ENCODE peak calls at places on chromosome 1, in seven cellular contexts. One of them, this sample, is unnamed.
A peak's percentile ranks its signal among the peaks of the same experiment; 100 is the strongest.

GRCh38 chr1:191839891-191840290 is 318.4 kb upstream of the RGS18 start:
- DNase-seq in GM20000: no peak
- DNase-seq in Right ventricle myocardium superior: no peak
- DNase-seq in anterior cingulate cortex: no peak
- DNase-seq in HTR-8/SVneo: no peak
- DNase-seq in PC-3: peak; percentile 3
- DNase-seq in NCI-H1436: no peak
- DNase-seq in this sample: no peak

GRCh38 chr1:89935235-89935634 is 59.7 kb upstream of the ZNF326 start:
- DNase-seq in GM20000: no peak
- DNase-seq in Right ventricle myocardium superior: no peak
- DNase-seq in anterior cingulate cortex: peak; percentile 32
- DNase-seq in HTR-8/SVneo: no peak
- DNase-seq in PC-3: no peak
- DNase-seq in NCI-H1436: no peak
- DNase-seq in this sample: no peak

GRCh38 chr1:3319874-3320245 is 134.6 kb upstream of the ARHGEF16 start:
- DNase-seq in GM20000: peak; percentile 76
- DNase-seq in Right ventricle myocardium superior: no peak
- DNase-seq in anterior cingulate cortex: no peak
- DNase-seq in HTR-8/SVneo: peak; percentile 57
- DNase-seq in PC-3: peak; percentile 90
- DNase-seq in NCI-H1436: peak; percentile 71
- DNase-seq in this sample: peak; percentile 60

GRCh38 chr1:173666646-173667045 is 3.0 kb downstream of the ANKRD45 start:
- DNase-seq in GM20000: no peak
- DNase-seq in Right ventricle myocardium superior: no peak
- DNase-seq in anterior cingulate cortex: no peak
- DNase-seq in HTR-8/SVneo: no peak
- DNase-seq in PC-3: peak; percentile 95
- DNase-seq in NCI-H1436: no peak
- DNase-seq in this sample: no peak

GRCh38 chr1:197837911-197838310 is 62.6 kb upstream of the DENND1B start:
- DNase-seq in GM20000: no peak
- DNase-seq in Right ventricle myocardium superior: no peak
- DNase-seq in anterior cingulate cortex: no peak
- DNase-seq in HTR-8/SVneo: no peak
- DNase-seq in PC-3: peak; percentile 9
- DNase-seq in NCI-H1436: no peak
- DNase-seq in this sample: no peak

GRCh38 chr1:40844079-40844478 is 18.1 kb downstream of the CITED4 start:
- DNase-seq in GM20000: no peak
- DNase-seq in Right ventricle myocardium superior: peak; percentile 8
- DNase-seq in anterior cingulate cortex: no peak
- DNase-seq in HTR-8/SVneo: no peak
- DNase-seq in PC-3: no peak
- DNase-seq in NCI-H1436: peak; percentile 88
- DNase-seq in this sample: no peak

GRCh38 chr1:246035060-246035531 is 472.0 kb downstream of the SMYD3 start:
- DNase-seq in GM20000: no peak
- DNase-seq in Right ventricle myocardium superior: no peak
- DNase-seq in anterior cingulate cortex: no peak
- DNase-seq in HTR-8/SVneo: no peak
- DNase-seq in PC-3: no peak
- DNase-seq in NCI-H1436: no peak
- DNase-seq in this sample: no peak

GRCh38 chr1:64043976-64044375 is 159.4 kb upstream of the UBE2U start:
- DNase-seq in GM20000: no peak
- DNase-seq in Right ventricle myocardium superior: no peak
- DNase-seq in anterior cingulate cortex: no peak
- DNase-seq in HTR-8/SVneo: no peak
- DNase-seq in PC-3: peak; percentile 76
- DNase-seq in NCI-H1436: no peak
- DNase-seq in this sample: no peak

GRCh38 chr1:217322834-217323233 is 308.1 kb downstream of the GPATCH2 start:
- DNase-seq in GM20000: peak; percentile 56
- DNase-seq in Right ventricle myocardium superior: no peak
- DNase-seq in anterior cingulate cortex: no peak
- DNase-seq in HTR-8/SVneo: no peak
- DNase-seq in PC-3: no peak
- DNase-seq in NCI-H1436: no peak
- DNase-seq in this sample: peak; percentile 51

GRCh38 chr1:231856426-231856825 is 229.8 kb downstream of the DISC1 start:
- DNase-seq in GM20000: no peak
- DNase-seq in Right ventricle myocardium superior: no peak
- DNase-seq in anterior cingulate cortex: no peak
- DNase-seq in HTR-8/SVneo: no peak
- DNase-seq in PC-3: no peak
- DNase-seq in NCI-H1436: no peak
- DNase-seq in this sample: no peak